ENCODE peak calls at places on chromosomes 3 and 15, in six cellular contexts. B, X, J, U, K and R are unnamed samples.

GRCh38 chr15:82643992-82644391 is 3.2 kb downstream of the CPEB1 start:
- DNase-seq in B (no peak), X (no peak), J (no peak), U (no peak), K (no peak), R (no peak)

GRCh38 chr15:58770519-58770856 is 614 bp upstream of the MINDY2 start:
- DNase-seq in B (no peak), X (no peak), J (no peak), U (no peak), K (peak), R (no peak)

GRCh38 chr3:170584585-170585007 is 1.3 kb downstream of the SLC7A14 start:
- DNase-seq in B (peak), X (peak), J (peak), U (peak), K (peak), R (peak)

GRCh38 chr15:64854041-64854440 is 12.3 kb downstream of the PLEKHO2 start:
- DNase-seq in B (no peak), X (no peak), J (no peak), U (no peak), K (no peak), R (no peak)

GRCh38 chr15:25693321-25694237 is 169.5 kb downstream of the ATP10A start:
- DNase-seq in B (no peak), X (peak), J (peak), U (no peak), K (peak), R (peak)

GRCh38 chr3:49013738-49014660 is 4.4 kb downstream of the DALRD3 start:
- DNase-seq in B (no peak), X (peak), J (no peak), U (peak), K (peak), R (peak)

GRCh38 chr3:150309557-150309956 is 98.5 kb upstream of the TSC22D2 start:
- DNase-seq in B (no peak), X (no peak), J (no peak), U (no peak), K (no peak), R (no peak)

GRCh38 chr15:70475921-70476320 is 287.4 kb downstream of the UACA start:
- DNase-seq in B (no peak), X (no peak), J (no peak), U (no peak), K (no peak), R (no peak)

GRCh38 chr3:71064288-71064975 is 519.1 kb downstream of the FOXP1 start:
- DNase-seq in B (peak), X (peak), J (no peak), U (peak), K (peak), R (peak)

GRCh38 chr15:70355275-70355795 is 257.6 kb upstream of the TLE3 start:
- DNase-seq in B (no peak), X (no peak), J (no peak), U (no peak), K (no peak), R (no peak)

GRCh38 chr3:141015486-141015885 is 35.7 kb upstream of the SPSB4 start:
- DNase-seq in B (no peak), X (no peak), J (no peak), U (no peak), K (no peak), R (no peak)

GRCh38 chr3:160473978-160474377 is 24.4 kb upstream of the TRIM59 start:
- DNase-seq in B (no peak), X (no peak), J (no peak), U (no peak), K (no peak), R (no peak)

GRCh38 chr15:85500060-85500708 is 119.8 kb downstream of the AKAP13 start:
- DNase-seq in B (no peak), X (no peak), J (no peak), U (no peak), K (no peak), R (no peak)

GRCh38 chr3:14947105-14947885 is at the start of gene NR2C2:
- DNase-seq in B (peak), X (peak), J (no peak), U (peak), K (peak), R (peak)

GRCh38 chr3:153574445-153574844 is 412.4 kb downstream of the RAP2B start:
- DNase-seq in B (no peak), X (no peak), J (no peak), U (no peak), K (no peak), R (no peak)

GRCh38 chr3:39166932-39167532 is 13.6 kb upstream of the CSRNP1 start:
- DNase-seq in B (no peak), X (no peak), J (no peak), U (peak), K (peak), R (no peak)

GRCh38 chr3:137524751-137525150 is 239.4 kb upstream of the SOX14 start:
- DNase-seq in B (no peak), X (no peak), J (no peak), U (no peak), K (no peak), R (no peak)

GRCh38 chr3:46708401-46709146 is 7.4 kb downstream of the TMIE start:
- DNase-seq in B (no peak), X (no peak), J (no peak), U (no peak), K (no peak), R (no peak)

GRCh38 chr15:57288926-57289650 is 87.2 kb upstream of the CGNL1 start:
- DNase-seq in B (no peak), X (no peak), J (no peak), U (no peak), K (no peak), R (no peak)

GRCh38 chr3:52705438-52705687 is 228 bp downstream of the GLT8D1 start:
- DNase-seq in B (no peak), X (no peak), J (no peak), U (no peak), K (no peak), R (no peak)

GRCh38 chr3:189862385-189863023 is 231.3 kb downstream of the TP63 start:
- DNase-seq in B (no peak), X (no peak), J (no peak), U (no peak), K (no peak), R (no peak)

GRCh38 chr15:29669823-29670222 is 152.4 kb downstream of the TJP1 start:
- DNase-seq in B (no peak), X (no peak), J (no peak), U (no peak), K (no peak), R (no peak)

GRCh38 chr15:77186518-77187095 is 115.7 kb upstream of the TSPAN3 start:
- DNase-seq in B (no peak), X (no peak), J (peak), U (no peak), K (peak), R (peak)

GRCh38 chr3:129025691-129026435 is 24.8 kb downstream of the EFCC1 start:
- DNase-seq in B (no peak), X (no peak), J (peak), U (no peak), K (no peak), R (no peak)

GRCh38 chr3:140762751-140763150 is 84.9 kb downstream of the TRIM42 start:
- DNase-seq in B (no peak), X (no peak), J (no peak), U (no peak), K (no peak), R (no peak)

GRCh38 chr3:195763843-195764825 is 43.4 kb downstream of the MUC20 start:
- DNase-seq in B (no peak), X (no peak), J (no peak), U (no peak), K (peak), R (no peak)

GRCh38 chr3:22835041-22835440 is 368.1 kb upstream of the UBE2E2 start:
- DNase-seq in B (no peak), X (no peak), J (no peak), U (no peak), K (no peak), R (no peak)

GRCh38 chr3:168544097-168544957 is 448.6 kb upstream of the GOLIM4 start:
- DNase-seq in B (no peak), X (no peak), J (no peak), U (no peak), K (no peak), R (no peak)

GRCh38 chr3:184174646-184175492 is at the start of gene AP2M1:
- DNase-seq in B (peak), X (peak), J (peak), U (peak), K (peak), R (peak)

GRCh38 chr3:14144423-14145075 is 19.7 kb downstream of the TMEM43 start:
- DNase-seq in B (no peak), X (peak), J (no peak), U (peak), K (peak), R (peak)

GRCh38 chr3:193452338-193452737 is 73.8 kb upstream of the ATP13A5 start:
- DNase-seq in B (no peak), X (no peak), J (peak), U (no peak), K (no peak), R (peak)

GRCh38 chr3:188740030-188740429 is 431.7 kb upstream of the TPRG1 start:
- DNase-seq in B (no peak), X (no peak), J (no peak), U (no peak), K (no peak), R (no peak)

GRCh38 chr15:67992834-67993233 is 61.3 kb upstream of the PIAS1 start:
- DNase-seq in B (no peak), X (no peak), J (no peak), U (peak), K (no peak), R (no peak)

GRCh38 chr3:109050591-109051167 is 67.3 kb downstream of the MORC1 start:
- DNase-seq in B (no peak), X (peak), J (peak), U (no peak), K (peak), R (peak)

GRCh38 chr15:70018646-70019600 is 78.8 kb downstream of the TLE3 start:
- DNase-seq in B (no peak), X (no peak), J (no peak), U (no peak), K (peak), R (no peak)

GRCh38 chr3:188052966-188053340 is 101.0 kb upstream of the LPP start:
- DNase-seq in B (no peak), X (no peak), J (no peak), U (no peak), K (no peak), R (no peak)

GRCh38 chr3:97291901-97292300 is 472.7 kb upstream of the ARL6 start:
- DNase-seq in B (no peak), X (no peak), J (no peak), U (no peak), K (peak), R (no peak)

GRCh38 chr15:87267798-87268197 is 988.7 kb downstream of the NTRK3 start:
- DNase-seq in B (no peak), X (no peak), J (no peak), U (no peak), K (no peak), R (no peak)

GRCh38 chr3:111603679-111604643 is 8.8 kb upstream of the ZBED2 start:
- DNase-seq in B (no peak), X (peak), J (no peak), U (no peak), K (no peak), R (no peak)